ENCODE peak calls at places on chromosomes 12 and 14, in five cellular contexts. Y, J, L, A and T are unnamed samples.

GRCh38 chr12:121356657-121357056 is 4.4 kb upstream of the ANAPC5 start:
- DNase-seq in A (no peak), L (no peak), J (no peak), Y (no peak), T (no peak)

GRCh38 chr12:103455020-103455763 is 40.6 kb downstream of the C12orf42 start:
- DNase-seq in Y (no peak), L (no peak), J (peak; percentile 46), A (no peak), T (no peak)

GRCh38 chr12:81209001-81209400 is 131.1 kb downstream of the ACSS3 start:
- DNase-seq in A (no peak), J (no peak), L (no peak), Y (peak; percentile 14), T (peak; percentile 5)

GRCh38 chr14:64195194-64195593 is 99.0 kb downstream of the ESR2 start:
- DNase-seq in L (no peak), Y (no peak), A (no peak), J (peak; percentile 35), T (no peak)

GRCh38 chr12:128025856-128026255 is 241.1 kb upstream of the TMEM132C start:
- DNase-seq in J (no peak), A (no peak), L (no peak), Y (no peak), T (no peak)

GRCh38 chr12:54526800-54527630 is 22.4 kb upstream of the PDE1B start:
- DNase-seq in L (no peak), Y (no peak), A (no peak), J (peak; percentile 11), T (no peak)

GRCh38 chr12:109461846-109462766 is 15.0 kb downstream of the KCTD10 start:
- DNase-seq in J (no peak), Y (peak; percentile 97), A (no peak), L (no peak), T (peak; percentile 84)

GRCh38 chr12:127065595-127065994 is 1201.4 kb upstream of the TMEM132C start:
- DNase-seq in J (no peak), Y (no peak), A (no peak), L (no peak), T (no peak)

GRCh38 chr14:59060841-59061240 is 127.6 kb upstream of the DAAM1 start:
- DNase-seq in Y (no peak), J (no peak), A (no peak), L (no peak), T (no peak)

GRCh38 chr12:59517522-59517921 is 78.3 kb upstream of the SLC16A7 start:
- DNase-seq in L (no peak), A (no peak), J (no peak), Y (no peak), T (no peak)

GRCh38 chr12:27013606-27014084 is 539 bp downstream of the TM7SF3 start:
- DNase-seq in J (no peak), L (no peak), Y (no peak), A (no peak), T (no peak)

GRCh38 chr14:71529855-71530254 is 402.4 kb upstream of the RGS6 start:
- DNase-seq in L (no peak), Y (peak; percentile 51), A (no peak), J (no peak), T (no peak)

GRCh38 chr14:55107766-55108554 is 21.1 kb upstream of the LGALS3 start:
- DNase-seq in Y (peak; percentile 95), A (peak; percentile 57), L (no peak), J (peak; percentile 27), T (peak; percentile 92)

GRCh38 chr14:36662543-36663403 is 1.1 kb downstream of the PAX9 start:
- DNase-seq in L (no peak), J (no peak), A (no peak), Y (no peak), T (no peak)

GRCh38 chr12:44960856-44961255 is 84.7 kb upstream of the NELL2 start:
- DNase-seq in A (no peak), Y (no peak), L (no peak), J (no peak), T (no peak)

GRCh38 chr14:94175403-94176146 is 1.5 kb downstream of the PPP4R4 start:
- DNase-seq in J (no peak), Y (no peak), A (no peak), L (no peak), T (no peak)

GRCh38 chr14:87934185-87934584 is 58.8 kb downstream of the GALC start:
- DNase-seq in Y (no peak), A (no peak), J (no peak), L (no peak), T (no peak)

GRCh38 chr12:109738878-109739665 is 25.4 kb downstream of the FAM222A start:
- DNase-seq in Y (no peak), L (no peak), A (peak; percentile 45), J (no peak), T (no peak)

GRCh38 chr14:75247286-75247922 is 31.2 kb upstream of the FOS start:
- DNase-seq in J (peak; percentile 87), Y (no peak), A (no peak), L (no peak), T (no peak)

GRCh38 chr14:77985235-77985634 is 184.9 kb upstream of the NRXN3 start:
- DNase-seq in J (no peak), L (no peak), A (no peak), Y (no peak), T (no peak)

GRCh38 chr12:50132505-50133135 is 20.6 kb downstream of the COX14 start:
- DNase-seq in J (peak; percentile 52), Y (no peak), L (no peak), A (no peak), T (no peak)

GRCh38 chr12:131443019-131444000 is 267.6 kb upstream of the SFSWAP start:
- DNase-seq in Y (no peak), J (no peak), L (no peak), A (no peak), T (no peak)

GRCh38 chr12:83865431-83865830 is 1047.2 kb downstream of the SLC6A15 start:
- DNase-seq in Y (no peak), L (no peak), A (no peak), J (no peak), T (no peak)

GRCh38 chr14:63438065-63438757 is 105.0 kb downstream of the PPP2R5E start:
- DNase-seq in Y (peak; percentile 94), J (peak; percentile 6), L (no peak), A (peak; percentile 82), T (peak; percentile 77)

GRCh38 chr14:52241102-52241793 is 26.2 kb upstream of the PTGDR start:
- DNase-seq in J (no peak), A (no peak), L (no peak), Y (peak; percentile 73), T (peak; percentile 82)